ENCODE peak calls at places on chromosome 21, in ten cellular contexts. X is iPS-NIHi11; H is thoracic aorta; O is activated T-cell treated with anti-CD3 and anti-CD28 coated beads for 1 hour; S is CD4-positive, CD25-positive, alpha-beta regulatory T cell; D is HuH-7.5; A is GM20000; M is body of pancreas; R is psoas muscle; Q is mucosa of gallbladder. N is an unnamed sample.

GRCh38 chr21:37220981-37221664 is 46.0 kb downstream of the VPS26C start:
- DNase-seq in S (peak; percentile 88), X (peak; percentile 75), O (peak; percentile 88), H (peak; percentile 94), A (peak; percentile 91), M (peak; percentile 95), R (peak; percentile 95), Q (peak; percentile 95), D (peak; percentile 84), N (peak; percentile 87)

GRCh38 chr21:39182484-39183271 is 573 bp downstream of the PSMG1 start:
- DNase-seq in R (no peak), O (no peak), D (no peak), A (no peak), X (no peak), Q (peak; percentile 25), M (no peak), H (no peak), S (peak; percentile 2), N (no peak)

GRCh38 chr21:35840197-35840799 is 220.0 kb downstream of the SETD4 start:
- DNase-seq in O (peak; percentile 22), S (peak; percentile 24), M (peak; percentile 86), Q (peak; percentile 68), D (peak; percentile 9), X (peak; percentile 35), R (peak; percentile 27), A (peak; percentile 36), H (peak; percentile 17), N (peak; percentile 39)

GRCh38 chr21:41776778-41777177 is 9.9 kb upstream of the RIPK4 start:
- DNase-seq in R (no peak), O (no peak), D (no peak), M (peak; percentile 66), S (no peak), Q (no peak), H (no peak), A (no peak), X (no peak), N (no peak)

GRCh38 chr21:45040739-45041138 is 33.6 kb upstream of the ADARB1 start:
- DNase-seq in D (no peak), O (no peak), R (peak; percentile 14), S (no peak), M (no peak), Q (no peak), A (no peak), X (no peak), H (no peak), N (no peak)

GRCh38 chr21:40950970-40951369 is 104.0 kb upstream of the DSCAM start:
- DNase-seq in H (no peak), A (no peak), D (no peak), M (no peak), X (no peak), R (no peak), Q (no peak), O (no peak), S (no peak), N (no peak)

GRCh38 chr21:33760641-33761103 is 118.4 kb downstream of the ITSN1 start:
- DNase-seq in O (no peak), Q (no peak), H (no peak), A (no peak), X (no peak), R (no peak), S (no peak), D (no peak), M (no peak), N (no peak)

GRCh38 chr21:44959376-44960091 is 19.7 kb downstream of the SLX9 start:
- DNase-seq in O (no peak), X (no peak), A (no peak), Q (no peak), S (no peak), D (no peak), H (no peak), M (no peak), R (peak; percentile 14), N (no peak)

GRCh38 chr21:45829566-45830147 is 151.9 kb upstream of the COL6A1 start:
- DNase-seq in A (no peak), M (no peak), X (no peak), O (no peak), Q (no peak), H (no peak), R (no peak), S (no peak), D (no peak), N (no peak)

GRCh38 chr21:28308516-28308915 is 684.2 kb downstream of the LTN1 start:
- DNase-seq in X (no peak), M (no peak), O (no peak), A (no peak), R (no peak), Q (no peak), H (no peak), S (no peak), D (no peak), N (no peak)

GRCh38 chr21:45509566-45510465 is 32.4 kb downstream of the SLC19A1 start:
- DNase-seq in D (no peak), O (no peak), R (peak; percentile 12), A (no peak), M (no peak), H (no peak), Q (no peak), S (no peak), X (peak; percentile 66), N (no peak)

N was measured in naive B cell.